ENCODE peak calls at places on chromosomes 1 and 21, in five cellular contexts. D, S, I, R and U are unnamed samples.

GRCh38 chr1:160407819-160408801 is 7.7 kb downstream of the VANGL2 start:
- DNase-seq in D (no peak), S (no peak), I (no peak), R (no peak), U (peak; percentile 13)

GRCh38 chr1:185646202-185646683 is 87.9 kb upstream of the HMCN1 start:
- DNase-seq in D (peak; percentile 61), S (peak; percentile 64), I (peak; percentile 38), R (peak; percentile 89), U (no peak)

GRCh38 chr1:113133038-113133437 is 60.0 kb downstream of the LRIG2 start:
- DNase-seq in D (no peak), S (no peak), I (no peak), R (no peak), U (no peak)

GRCh38 chr1:70504821-70505193 is 93.7 kb downstream of the CTH start:
- DNase-seq in D (no peak), S (no peak), I (no peak), R (no peak), U (no peak)

GRCh38 chr21:21213297-21213696 is 215.1 kb downstream of the NCAM2 start:
- DNase-seq in D (no peak), S (no peak), I (no peak), R (no peak), U (no peak)

GRCh38 chr1:65362545-65362944 is 53.2 kb downstream of the DNAJC6 start:
- DNase-seq in D (no peak), S (no peak), I (no peak), R (no peak), U (no peak)

GRCh38 chr1:94708811-94709210 is 111.3 kb upstream of the SLC44A3 start:
- DNase-seq in D (no peak), S (no peak), I (no peak), R (no peak), U (no peak)

GRCh38 chr1:164783778-164784555 is 225.0 kb downstream of the PBX1 start:
- DNase-seq in D (peak; percentile 55), S (no peak), I (no peak), R (no peak), U (no peak)

GRCh38 chr1:204694145-204694544 is 8.6 kb upstream of the LRRN2 start:
- DNase-seq in D (no peak), S (no peak), I (no peak), R (no peak), U (no peak)

GRCh38 chr1:169348356-169349036 is 19.1 kb downstream of the NME7 start:
- DNase-seq in D (no peak), S (no peak), I (no peak), R (peak; percentile 66), U (no peak)

GRCh38 chr1:62784509-62785365 is 805 bp downstream of the ATG4C start:
- DNase-seq in D (no peak), S (no peak), I (no peak), R (no peak), U (no peak)

GRCh38 chr1:54238353-54239040 is 38.5 kb downstream of the MRPL37 start:
- DNase-seq in D (no peak), S (no peak), I (no peak), R (no peak), U (no peak)

GRCh38 chr1:211828584-211829342 is 1.8 kb downstream of the LPGAT1 start:
- DNase-seq in D (no peak), S (no peak), I (no peak), R (no peak), U (no peak)

GRCh38 chr1:187157552-187157951 is 328.8 kb downstream of the PLA2G4A start:
- DNase-seq in D (no peak), S (no peak), I (no peak), R (peak; percentile 9), U (no peak)

GRCh38 chr21:38027901-38028300 is 111.6 kb upstream of the KCNJ6 start:
- DNase-seq in D (no peak), S (no peak), I (no peak), R (no peak), U (no peak)

GRCh38 chr21:31416465-31416864 is 72.4 kb upstream of the TIAM1 start:
- DNase-seq in D (no peak), S (no peak), I (no peak), R (no peak), U (no peak)

GRCh38 chr1:243508303-243508713 is 252.5 kb downstream of the SDCCAG8 start:
- DNase-seq in D (no peak), S (no peak), I (no peak), R (peak; percentile 16), U (no peak)

GRCh38 chr1:30444850-30445249 is 278.5 kb downstream of the MATN1 start:
- DNase-seq in D (no peak), S (peak; percentile 14), I (no peak), R (no peak), U (peak; percentile 13)

GRCh38 chr1:23216771-23217420 is 406 bp downstream of the HTR1D start:
- DNase-seq in D (no peak), S (no peak), I (no peak), R (peak; percentile 81), U (no peak)

GRCh38 chr1:175162955-175163354 is 29.6 kb downstream of the KIAA0040 start:
- DNase-seq in D (no peak), S (no peak), I (no peak), R (no peak), U (no peak)

GRCh38 chr1:228490120-228491078 is 3.2 kb downstream of the RNF187 start:
- DNase-seq in D (peak; percentile 38), S (no peak), I (no peak), R (no peak), U (no peak)

GRCh38 chr21:44789880-44790279 is 11.7 kb downstream of the UBE2G2 start:
- DNase-seq in D (no peak), S (no peak), I (no peak), R (no peak), U (no peak)

GRCh38 chr1:85320371-85321131 is 44.1 kb upstream of the BCL10 start:
- DNase-seq in D (no peak), S (no peak), I (no peak), R (no peak), U (no peak)

GRCh38 chr1:223353939-223354338 is 10.0 kb downstream of the SUSD4 start:
- DNase-seq in D (no peak), S (no peak), I (no peak), R (no peak), U (no peak)

GRCh38 chr1:217133092-217133491 is 409.9 kb upstream of the ESRRG start:
- DNase-seq in D (no peak), S (no peak), I (no peak), R (peak; percentile 15), U (no peak)

GRCh38 chr1:217135987-217136894 is 413.0 kb upstream of the ESRRG start:
- DNase-seq in D (no peak), S (no peak), I (no peak), R (peak; percentile 45), U (no peak)

GRCh38 chr1:217135569-217135915 is 412.3 kb upstream of the ESRRG start:
- DNase-seq in D (no peak), S (no peak), I (no peak), R (peak; percentile 37), U (no peak)

GRCh38 chr1:217134857-217135568 is 411.8 kb upstream of the ESRRG start:
- DNase-seq in D (no peak), S (no peak), I (no peak), R (peak; percentile 65), U (no peak)

DNA sequence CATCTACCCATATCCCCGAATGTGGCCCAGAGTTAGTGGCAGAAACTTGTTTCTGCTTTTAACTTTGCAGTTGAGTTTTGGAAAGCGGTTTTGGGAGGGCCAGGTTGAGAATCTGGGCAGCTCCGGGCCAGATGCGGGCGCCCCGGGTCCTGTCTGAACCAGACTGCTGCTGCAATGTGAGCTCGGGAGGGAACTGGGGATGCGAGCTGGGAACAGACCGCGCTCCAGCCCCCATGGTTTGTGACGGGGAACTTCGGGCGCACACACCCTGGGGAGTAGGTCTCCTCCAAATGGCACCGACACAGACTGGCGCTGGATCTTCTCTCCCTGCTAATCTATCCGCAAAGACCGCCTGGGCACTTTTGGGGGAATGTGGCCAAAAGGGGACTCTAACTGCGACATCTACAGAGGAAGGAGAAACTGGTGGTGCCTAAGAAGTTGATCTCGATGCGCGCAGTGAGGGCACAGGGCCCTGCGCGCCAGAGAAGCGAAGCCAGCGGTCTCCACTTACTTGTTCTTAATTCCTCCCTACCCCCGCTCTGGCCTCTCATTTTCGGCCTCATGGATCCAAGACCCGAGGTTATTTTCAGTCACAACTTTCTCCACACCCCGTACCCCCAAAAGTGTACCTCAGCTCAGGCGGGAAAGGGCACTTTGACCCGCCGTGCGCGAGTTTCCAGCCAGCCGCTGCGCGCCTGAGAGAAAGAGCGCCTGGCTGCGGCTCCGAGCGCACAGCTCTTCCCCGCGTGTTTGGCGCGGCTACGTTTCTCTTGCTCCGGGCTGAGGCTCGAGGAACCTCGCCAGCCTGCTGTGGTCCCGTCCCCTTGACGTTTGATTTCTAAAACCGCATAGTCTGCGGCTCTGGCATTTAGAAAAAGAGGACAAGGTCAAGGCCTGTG is 411.0 kb upstream of the ESRRG start:
- DNase-seq in D (no peak), S (no peak), I (no peak), R (peak; percentile 57), U (no peak)
- H3K4me3 ChIP-seq in D (peak overlapping the region; percentile 37), S (no peak overlapping the region), I (peak overlapping the region; percentile 54), R (peak overlapping the region; percentile 63), U (peak overlapping the region; percentile 39)

DNA sequence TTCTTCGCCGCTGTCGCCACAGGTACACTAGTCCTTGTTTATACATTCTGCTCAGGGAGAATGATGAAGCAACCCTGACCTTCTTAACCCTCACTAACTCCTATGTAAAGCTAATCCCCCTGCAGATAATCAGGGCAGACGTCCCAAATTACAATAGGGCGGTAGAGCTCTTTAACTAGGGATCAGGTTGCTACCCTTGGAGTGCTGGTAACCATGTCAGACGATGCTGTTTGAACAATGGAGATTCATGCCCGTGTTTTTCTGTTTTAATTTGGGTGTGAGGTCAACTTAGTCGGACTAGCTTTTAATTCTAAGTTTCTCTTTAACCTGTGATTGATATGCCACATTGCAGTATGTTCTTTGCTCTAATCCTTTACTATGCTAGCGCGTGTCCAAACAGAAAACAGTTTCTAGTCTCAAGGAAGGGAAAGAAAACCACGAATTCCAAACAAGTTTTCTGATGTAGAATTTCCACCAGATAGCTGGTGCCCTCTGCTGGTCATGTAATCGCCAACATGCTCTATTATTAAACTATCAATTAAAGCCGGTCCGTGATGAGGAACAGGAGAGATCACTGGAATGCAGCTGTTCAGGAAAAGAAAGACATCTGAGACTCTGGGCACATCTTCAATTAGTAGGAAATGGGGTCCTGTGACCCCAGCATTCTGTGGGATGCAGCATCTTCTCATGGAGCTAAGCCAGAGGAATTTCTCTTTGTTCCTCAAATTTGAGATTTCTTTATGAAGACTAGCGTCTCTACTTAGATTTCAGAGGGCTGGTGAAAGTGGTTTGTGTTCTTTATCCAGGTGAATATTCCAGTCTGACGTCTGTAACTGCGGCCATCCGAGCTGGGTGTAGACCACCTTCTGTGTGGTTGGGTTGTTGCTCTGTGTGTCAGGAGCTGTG is 18.3 kb upstream of the VAMP3 start:
- DNase-seq in D (peak; percentile 60), S (peak; percentile 53), I (peak; percentile 69), R (peak; percentile 90), U (peak; percentile 73)
- H3K27ac ChIP-seq in D (no peak overlapping the region), S (peak overlapping the region; percentile 56), I (no peak overlapping the region), R (no peak overlapping the region), U (no peak overlapping the region)

GRCh38 chr1:67830928-67831596 is 2.2 kb downstream of the GNG12 start:
- DNase-seq in D (no peak), S (no peak), I (no peak), R (no peak), U (no peak)
- H3K4me3 ChIP-seq in D (peak overlapping the region; percentile 70), S (no peak overlapping the region), I (peak overlapping the region; percentile 89), R (peak overlapping the region; percentile 79), U (peak overlapping the region; percentile 81)

DNA sequence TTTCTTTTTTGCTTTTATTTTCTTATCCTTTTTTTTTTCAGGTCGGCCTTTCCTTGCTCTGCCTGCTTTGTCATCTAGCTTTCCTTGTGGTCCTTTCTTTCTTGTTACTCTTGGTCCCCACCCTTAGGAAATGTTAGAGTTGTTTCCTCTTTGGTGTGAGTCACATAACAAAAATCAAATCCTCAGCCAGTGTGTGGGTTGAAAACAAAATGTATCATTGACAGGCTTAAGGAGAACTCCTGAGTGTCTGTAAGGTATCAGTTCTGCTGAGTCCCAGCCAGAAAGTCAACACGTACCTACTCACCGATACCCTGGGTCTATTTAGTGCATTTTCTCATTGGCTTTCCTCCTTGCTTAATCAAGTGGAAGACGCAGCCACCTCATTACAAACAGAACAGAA is 1037.3 kb downstream of the ADGRL2 start:
- DNase-seq in D (no peak), S (no peak), I (no peak), R (peak; percentile 67), U (no peak)
- H3K27ac ChIP-seq in D (no peak overlapping the region), S (no peak overlapping the region), I (no peak overlapping the region), R (peak overlapping the region; percentile 78), U (no peak overlapping the region)